ENCODE peak calls at places on chromosomes 13 and 19, in seven cellular contexts. W is NCI-H1417; O is choroid plexus epithelial cell; Z is nephron progenitor cell; X is amniotic stem cell; L is RPMI7951; M is activated CD8-positive, alpha-beta memory T cell treated with anti-CD3 and anti-CD28 coated beads for 1 hour. Y is an unnamed sample.

GRCh38 chr13:68185767-68186166 is 955.6 kb upstream of the PCDH9 start:
- DNase-seq in X (no peak), L (no peak), Z (no peak), M (no peak), O (peak), W (no peak), Y (no peak)

GRCh38 chr19:42071247-42071646 is 1.2 kb upstream of the GRIK5 start:
- DNase-seq in L (no peak), W (no peak), X (no peak), Z (no peak), M (no peak), O (no peak), Y (no peak)

GRCh38 chr19:34669305-34669704 is 7.7 kb downstream of the SCGB2B2 start:
- DNase-seq in M (no peak), X (no peak), L (no peak), W (no peak), Z (no peak), O (no peak), Y (no peak)

GRCh38 chr19:39093761-39094160 is 9.6 kb downstream of the ACP7 start:
- DNase-seq in X (no peak), L (peak), M (no peak), O (peak), W (no peak), Z (no peak), Y (peak)

GRCh38 chr19:38990949-38991697 is 15.6 kb upstream of the FBXO17 start:
- DNase-seq in X (no peak), M (no peak), W (no peak), Z (no peak), O (no peak), L (peak), Y (peak)

GRCh38 chr19:32129141-32129540 is 216.3 kb upstream of the ZNF507 start:
- DNase-seq in L (no peak), O (no peak), W (no peak), M (no peak), X (no peak), Z (no peak), Y (no peak)

GRCh38 chr19:42420055-42420544 is 7.1 kb downstream of the LIPE start:
- DNase-seq in W (no peak), L (peak), M (peak), Z (peak), O (peak), X (no peak), Y (peak)

GRCh38 chr19:50331187-50332013 is 2.2 kb upstream of the KCNC3 start:
- DNase-seq in L (no peak), W (no peak), Z (peak), X (no peak), O (no peak), M (no peak), Y (no peak)

GRCh38 chr13:110541526-110541920 is 20.0 kb downstream of the RAB20 start:
- DNase-seq in X (no peak), Z (no peak), W (no peak), M (no peak), O (no peak), L (no peak), Y (no peak)

GRCh38 chr13:26529441-26529840 is 28.0 kb upstream of the WASF3 start:
- DNase-seq in X (peak), M (no peak), L (peak), W (no peak), O (peak), Z (peak), Y (peak)

GRCh38 chr13:26343816-26344215 is 89.9 kb downstream of the CDK8 start:
- DNase-seq in W (no peak), X (no peak), Z (no peak), M (no peak), L (no peak), O (no peak), Y (no peak)

GRCh38 chr13:86881390-86881789 is 789.8 kb upstream of the SLITRK5 start:
- DNase-seq in M (no peak), Z (no peak), W (no peak), X (no peak), L (no peak), O (no peak), Y (no peak)

GRCh38 chr13:77896536-77896935 is 22.1 kb downstream of the EDNRB start:
- DNase-seq in O (peak), Z (no peak), X (no peak), L (no peak), M (no peak), W (no peak), Y (no peak)

GRCh38 chr13:20125129-20125782 is 35.6 kb downstream of the GJA3 start:
- DNase-seq in Z (no peak), X (no peak), M (no peak), W (no peak), L (peak), O (peak), Y (peak)

GRCh38 chr19:15299568-15300409 is 32.5 kb downstream of the BRD4 start:
- DNase-seq in Z (no peak), M (no peak), L (peak), W (no peak), O (peak), X (peak), Y (peak)

GRCh38 chr13:43363156-43363918 is 340.0 kb downstream of the DNAJC15 start:
- DNase-seq in W (peak), Z (no peak), O (peak), L (no peak), M (no peak), X (no peak), Y (no peak)

GRCh38 chr13:110297771-110298170 is 9.2 kb downstream of the COL4A1 start:
- DNase-seq in X (no peak), O (peak), L (no peak), W (no peak), M (no peak), Z (no peak), Y (no peak)

GRCh38 chr13:93882086-93882651 is 597.3 kb downstream of the DCT start:
- DNase-seq in Z (no peak), L (no peak), W (no peak), X (no peak), M (no peak), O (no peak), Y (peak)

GRCh38 chr19:28296506-28296905 is 916.4 kb downstream of the UQCRFS1 start:
- DNase-seq in X (no peak), W (no peak), Z (no peak), O (peak), L (peak), M (no peak), Y (peak)

GRCh38 chr19:49847731-49848696 is 2.9 kb upstream of the PTOV1 start:
- DNase-seq in L (peak), Z (no peak), W (no peak), M (no peak), X (peak), O (peak), Y (peak)

GRCh38 chr13:28044608-28045007 is 55.8 kb downstream of the FLT3 start:
- DNase-seq in O (peak), Z (no peak), L (no peak), X (no peak), W (no peak), M (no peak), Y (peak)